ENCODE peak calls at places on chromosomes 16 and 17, in ten cellular contexts. K is CD4-positive, alpha-beta T cell; B is SHP77; L is EL; C is stimulated activated CD4-positive, alpha-beta T cell treated with anti-CD3 and anti-CD28 coated beads, Interleukin-2, amount 100 ng/mL, for 48 hours; W is GM10248; Z is lower leg skin; N is NCI-H1092; Q is GM03348; X is mesenteric fat pad. Y is an unnamed sample.

GRCh38 chr17:78141437-78142112 is 4.6 kb upstream of the C17orf99 start:
- DNase-seq in K (no peak), B (no peak), L (no peak), C (no peak), W (no peak), Z (no peak), N (no peak), Q (no peak), X (no peak), Y (no peak)

GRCh38 chr16:6038966-6039530 is 941.5 kb upstream of the EEF2KMT start:
- DNase-seq in K (no peak), B (no peak), L (no peak), C (no peak), W (no peak), Z (no peak), N (no peak), Q (no peak), X (no peak), Y (no peak)

GRCh38 chr17:70336411-70336810 is 167.1 kb downstream of the KCNJ2 start:
- DNase-seq in K (no peak), B (no peak), L (no peak), C (no peak), W (no peak), Z (no peak), N (no peak), Q (no peak), X (no peak), Y (no peak)

GRCh38 chr17:81484195-81484979 is 28.2 kb downstream of the ACTG1 start:
- DNase-seq in K (peak; percentile 90), B (peak; percentile 82), L (peak; percentile 75), C (peak; percentile 88), W (peak; percentile 89), Z (peak; percentile 75), N (peak; percentile 51), Q (peak; percentile 93), X (peak; percentile 97), Y (no peak)

GRCh38 chr16:89241187-89242003 is 23.9 kb downstream of the ZNF778 start:
- DNase-seq in K (peak; percentile 77), B (peak; percentile 64), L (peak; percentile 75), C (peak; percentile 51), W (peak; percentile 81), Z (peak; percentile 62), N (peak; percentile 66), Q (peak; percentile 78), X (no peak), Y (peak; percentile 31)

GRCh38 chr17:68567581-68567980 is 33.6 kb downstream of the FAM20A start:
- DNase-seq in K (no peak), B (no peak), L (no peak), C (no peak), W (no peak), Z (no peak), N (no peak), Q (no peak), X (no peak), Y (no peak)

GRCh38 chr17:57552114-57552601 is 192.9 kb downstream of the CCDC182 start:
- DNase-seq in K (no peak), B (no peak), L (no peak), C (no peak), W (peak; percentile 80), Z (no peak), N (no peak), Q (peak; percentile 36), X (no peak), Y (no peak)

GRCh38 chr17:48471807-48472484 is 41.9 kb upstream of the SKAP1 start:
- DNase-seq in K (no peak), B (no peak), L (no peak), C (no peak), W (no peak), Z (no peak), N (no peak), Q (no peak), X (no peak), Y (no peak)

GRCh38 chr16:31107465-31107867 is 720 bp upstream of the BCKDK start:
- DNase-seq in K (no peak), B (no peak), L (no peak), C (peak; percentile 26), W (peak; percentile 77), Z (no peak), N (no peak), Q (no peak), X (no peak), Y (no peak)

GRCh38 chr16:9027070-9027799 is 63.5 kb upstream of the USP7 start:
- DNase-seq in K (no peak), B (no peak), L (no peak), C (no peak), W (no peak), Z (no peak), N (no peak), Q (no peak), X (no peak), Y (no peak)

GRCh38 chr16:70711211-70711978 is 25.5 kb upstream of the MTSS2 start:
- DNase-seq in K (no peak), B (no peak), L (no peak), C (no peak), W (no peak), Z (no peak), N (peak; percentile 16), Q (no peak), X (no peak), Y (no peak)

GRCh38 chr16:10579965-10580918 is at the start of gene EMP2:
- DNase-seq in K (no peak), B (peak; percentile 16), L (peak; percentile 85), C (no peak), W (peak; percentile 52), Z (no peak), N (no peak), Q (peak; percentile 97), X (peak; percentile 92), Y (no peak)

GRCh38 chr16:57152096-57153093 is 33.4 kb downstream of the PSME3IP1 start:
- DNase-seq in K (no peak), B (no peak), L (no peak), C (no peak), W (no peak), Z (no peak), N (no peak), Q (no peak), X (no peak), Y (no peak)

GRCh38 chr17:49787932-49788442 is 494 bp upstream of the KAT7 start:
- DNase-seq in K (no peak), B (no peak), L (no peak), C (no peak), W (no peak), Z (no peak), N (no peak), Q (no peak), X (no peak), Y (no peak)

GRCh38 chr17:68580236-68580903 is 20.8 kb downstream of the FAM20A start:
- DNase-seq in K (no peak), B (no peak), L (peak; percentile 38), C (no peak), W (no peak), Z (peak; percentile 59), N (no peak), Q (peak; percentile 81), X (no peak), Y (peak; percentile 87)

GRCh38 chr17:2500446-2500845 is 11.2 kb downstream of the METTL16 start:
- DNase-seq in K (no peak), B (no peak), L (peak; percentile 28), C (no peak), W (no peak), Z (no peak), N (no peak), Q (no peak), X (no peak), Y (no peak)

GRCh38 chr17:74565116-74565515 is 2.2 kb downstream of the CD300H start:
- DNase-seq in K (no peak), B (no peak), L (no peak), C (no peak), W (no peak), Z (no peak), N (no peak), Q (no peak), X (no peak), Y (no peak)

GRCh38 chr17:59916446-59916845 is 23.5 kb downstream of the RPS6KB1 start:
- DNase-seq in K (no peak), B (no peak), L (no peak), C (no peak), W (no peak), Z (no peak), N (no peak), Q (no peak), X (no peak), Y (no peak)

GRCh38 chr16:85270365-85270764 is 158.1 kb upstream of the CIBAR2 start:
- DNase-seq in K (no peak), B (no peak), L (no peak), C (no peak), W (no peak), Z (no peak), N (no peak), Q (no peak), X (no peak), Y (no peak)

GRCh38 chr17:20706752-20707372 is 127.3 kb downstream of the CDRT15L2 start:
- DNase-seq in K (no peak), B (no peak), L (peak; percentile 13), C (no peak), W (no peak), Z (no peak), N (no peak), Q (no peak), X (no peak), Y (no peak)

GRCh38 chr16:82657239-82657638 is 30.5 kb downstream of the CDH13 start:
- DNase-seq in K (no peak), B (no peak), L (peak; percentile 71), C (no peak), W (no peak), Z (no peak), N (no peak), Q (peak; percentile 68), X (no peak), Y (no peak)

GRCh38 chr17:4901648-4902344 is 1.1 kb downstream of the CHRNE start:
- DNase-seq in K (no peak), B (peak; percentile 30), L (no peak), C (no peak), W (peak; percentile 57), Z (no peak), N (no peak), Q (no peak), X (no peak), Y (no peak)

GRCh38 chr17:7129311-7129710 is 14.7 kb upstream of the ASGR2 start:
- DNase-seq in K (no peak), B (no peak), L (no peak), C (no peak), W (no peak), Z (no peak), N (no peak), Q (no peak), X (no peak), Y (no peak)

GRCh38 chr17:56290486-56291118 is 137.3 kb downstream of the ANKFN1 start:
- DNase-seq in K (no peak), B (no peak), L (peak; percentile 24), C (no peak), W (no peak), Z (no peak), N (no peak), Q (no peak), X (no peak), Y (no peak)

GRCh38 chr17:7237761-7238417 is 1.4 kb downstream of the PHF23 start:
- DNase-seq in K (peak; percentile 87), B (peak; percentile 22), L (peak; percentile 76), C (peak; percentile 75), W (peak; percentile 82), Z (no peak), N (peak; percentile 19), Q (peak; percentile 87), X (peak; percentile 96), Y (no peak)

GRCh38 chr16:68444058-68444657 is 4.2 kb downstream of the SMPD3 start:
- DNase-seq in K (no peak), B (no peak), L (peak; percentile 29), C (no peak), W (no peak), Z (no peak), N (no peak), Q (peak; percentile 58), X (peak; percentile 68), Y (no peak)

GRCh38 chr17:12773153-12773552 is 16.1 kb upstream of the ARHGAP44 start:
- DNase-seq in K (no peak), B (no peak), L (no peak), C (no peak), W (no peak), Z (no peak), N (no peak), Q (no peak), X (no peak), Y (no peak)

Y was measured in skeletal muscle cell.